ENCODE peak calls at places on chromosome 16, in seven cellular contexts. Y is endothelial cell of umbilical vein, P is upper lobe of right lung, L is heart left ventricle, H is Caco-2, K is heart right ventricle, T is thoracic aorta. B is an unnamed sample.

GRCh38 chr16:58266336-58266735 is 28.5 kb downstream of the PRSS54 start:
- DNase-seq in Y (no peak), L (no peak), P (no peak), T (no peak), K (no peak), H (no peak), B (peak; percentile 62)

GRCh38 chr16:57513371-57514102 is 22.8 kb downstream of the CCDC102A start:
- DNase-seq in T (no peak), L (no peak), Y (no peak), K (no peak), P (peak; percentile 86), H (peak; percentile 81), B (peak; percentile 58)

GRCh38 chr16:22232277-22233049 is 26.4 kb downstream of the EEF2K start:
- DNase-seq in K (no peak), P (peak; percentile 77), L (no peak), T (no peak), Y (peak; percentile 12), H (peak; percentile 54), B (peak; percentile 98)

GRCh38 chr16:35146031-35146710 is 1686.8 kb downstream of the TP53TG3F start:
- DNase-seq in L (no peak), T (no peak), Y (no peak), P (no peak), H (no peak), K (no peak), B (no peak)

GRCh38 chr16:22141746-22142145 is 20.6 kb upstream of the SDR42E2 start:
- DNase-seq in K (no peak), T (no peak), Y (peak; percentile 6), H (no peak), L (no peak), P (no peak), B (no peak)

GRCh38 chr16:74680681-74681080 is 14.0 kb upstream of the RFWD3 start:
- DNase-seq in H (no peak), T (no peak), L (no peak), K (no peak), P (no peak), Y (no peak), B (no peak)

GRCh38 chr16:2008009-2008526 is 1.6 kb downstream of the ZNF598 start:
- DNase-seq in H (no peak), Y (peak; percentile 46), K (no peak), L (no peak), T (no peak), P (no peak), B (peak; percentile 71)

GRCh38 chr16:70685061-70685937 is 554 bp downstream of the MTSS2 start:
- DNase-seq in K (peak; percentile 46), L (peak; percentile 55), T (no peak), Y (no peak), H (no peak), P (no peak), B (no peak)

GRCh38 chr16:84058664-84059063 is 16.1 kb upstream of the SLC38A8 start:
- DNase-seq in H (no peak), L (peak; percentile 62), P (peak; percentile 57), T (no peak), K (peak; percentile 60), Y (no peak), B (no peak)

GRCh38 chr16:58057784-58058183 is 32.2 kb downstream of the MMP15 start:
- DNase-seq in L (no peak), H (no peak), T (no peak), Y (no peak), K (no peak), P (no peak), B (no peak)

GRCh38 chr16:65202461-65202860 is 80.6 kb upstream of the CDH11 start:
- DNase-seq in L (no peak), K (no peak), Y (no peak), T (no peak), P (no peak), H (no peak), B (no peak)

GRCh38 chr16:80938035-80938927 is 68.4 kb downstream of the CMC2 start:
- DNase-seq in H (peak; percentile 55), K (no peak), P (no peak), T (peak; percentile 24), L (peak; percentile 33), Y (peak; percentile 98), B (no peak)

GRCh38 chr16:88356124-88356726 is 26.5 kb upstream of the ZNF469 start:
- DNase-seq in H (no peak), K (no peak), T (no peak), P (peak; percentile 32), L (no peak), Y (no peak), B (no peak)
- H3K4me1 ChIP-seq in H (no peaks in the 10 kb centered on the region), K (no peaks in the 10 kb centered on the region), T (no peaks in the 10 kb centered on the region), P (no peaks in the 10 kb centered on the region), L (no peaks in the 10 kb centered on the region), Y (no peaks in the 10 kb centered on the region), B (no peaks in the 10 kb centered on the region)

GRCh38 chr16:67399218-67399733 is 6.0 kb upstream of the TPPP3 start:
- DNase-seq in T (no peak), Y (peak; percentile 47), P (peak; percentile 83), H (no peak), K (peak; percentile 69), L (peak; percentile 65), B (peak; percentile 53)
- TF ChIP-seq CTCF in T (peak; percentile 54), Y (peak; percentile 96), P (peak; percentile 82), H (peak; percentile 19), K (peak; percentile 83), L (peak; percentile 69), B (peak; percentile 78)

DNA sequence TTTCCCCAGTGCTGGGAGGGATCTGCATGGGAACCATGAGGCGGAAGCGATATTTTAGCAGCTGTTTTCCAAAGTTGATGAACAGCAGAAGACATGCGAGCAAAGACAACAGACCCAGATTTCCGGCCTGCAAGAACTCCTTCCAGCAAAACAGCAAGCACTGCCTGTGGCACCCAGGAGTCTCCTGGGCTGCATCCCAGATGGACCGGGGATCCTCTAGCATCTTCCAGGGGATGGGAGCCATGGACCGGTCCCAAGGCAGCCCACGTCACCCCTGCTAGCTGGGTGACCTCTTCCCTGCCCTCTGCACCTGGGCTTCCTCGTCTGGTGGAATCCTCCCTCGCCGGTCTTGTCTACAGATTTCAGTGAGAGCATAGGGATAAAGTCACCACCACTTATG is 162.8 kb downstream of the IRF8 start:
- DNase-seq in T (no peak), P (no peak), L (peak; percentile 51), H (peak; percentile 22), Y (no peak), K (no peak), B (no peak)
- H3K27me3 ChIP-seq in T (no peaks in the 10 kb centered on the region), P (no peaks in the 10 kb centered on the region), L (no peaks in the 10 kb centered on the region), H (no peaks in the 10 kb centered on the region), Y (peaks cover 7% of the 10 kb centered on the region), K (peaks cover 6% of the 10 kb centered on the region), B (no peaks in the 10 kb centered on the region)

DNA sequence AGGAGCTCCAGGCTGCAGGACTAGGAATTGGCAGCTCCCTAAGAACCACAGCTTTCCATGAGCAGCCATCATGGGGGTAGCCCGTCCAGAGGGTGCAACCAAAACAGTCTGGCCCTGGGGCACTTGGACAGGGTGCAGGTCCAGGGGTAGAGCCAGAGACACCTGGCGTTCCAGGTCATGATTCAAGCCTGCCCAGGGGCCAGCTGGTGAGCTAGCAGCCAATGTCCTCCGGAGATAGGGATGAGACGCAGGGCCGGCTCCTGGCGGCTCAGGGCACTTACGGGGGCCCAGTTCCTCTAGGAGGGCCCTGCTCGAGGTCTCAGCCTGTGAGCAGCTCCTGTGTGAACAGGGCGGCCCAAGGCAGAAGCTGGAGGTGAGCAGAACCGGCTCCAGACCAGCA is 22.1 kb downstream of the PIEZO1 start:
- DNase-seq in L (no peak), K (no peak), H (no peak), T (no peak), Y (no peak), P (no peak), B (no peak)
- H3K4me1 ChIP-seq in L (peaks cover 36% of the 10 kb centered on the region), K (peaks cover 19% of the 10 kb centered on the region), H (peaks cover 59% of the 10 kb centered on the region), T (peaks cover 3% of the 10 kb centered on the region), Y (peaks cover 14% of the 10 kb centered on the region), P (peaks cover 83% of the 10 kb centered on the region), B (peaks cover 40% of the 10 kb centered on the region)

GRCh38 chr16:27272076-27272475 is 3.5 kb upstream of the NSMCE1 start:
- DNase-seq in L (no peak), T (no peak), K (no peak), Y (no peak), H (no peak), P (no peak), B (no peak)

GRCh38 chr16:27275394-27275793 is 6.8 kb upstream of the NSMCE1 start:
- DNase-seq in H (no peak), L (no peak), Y (no peak), K (no peak), P (no peak), T (no peak), B (no peak)

GRCh38 chr16:27273330-27273669 is 4.7 kb upstream of the NSMCE1 start:
- DNase-seq in H (no peak), P (no peak), Y (no peak), K (no peak), T (no peak), L (no peak), B (no peak)

GRCh38 chr16:27270389-27270788 is 1.8 kb upstream of the NSMCE1 start:
- DNase-seq in Y (no peak), L (no peak), T (no peak), P (no peak), K (no peak), H (no peak), B (no peak)

GRCh38 chr16:27273670-27274522 is 5.3 kb upstream of the NSMCE1 start:
- DNase-seq in K (no peak), P (no peak), H (peak; percentile 90), L (no peak), Y (no peak), T (no peak), B (peak; percentile 29)
- TF ChIP-seq CTCF in K (no peak), P (no peak), H (peak; percentile 32), L (no peak), Y (no peak), T (no peak), B (no peak)